ENCODE peak calls at places on chromosomes 5 and 9, in five cellular contexts. Z is progenitor cell of endocrine pancreas, R is cardiac fibroblast, A is lower lobe of right lung, O is AG09319. D is an unnamed sample.

GRCh38 chr5:180291234-180291940 is 496 bp downstream of the MAPK9 start:
- DNase-seq in A (no peak), O (no peak), Z (peak), R (no peak), D (no peak)

GRCh38 chr9:136671646-136672430 is 9.1 kb downstream of the EGFL7 start:
- DNase-seq in O (no peak), R (peak), A (no peak), Z (peak), D (no peak)

GRCh38 chr9:28086881-28087280 is 513.6 kb upstream of the C9orf72 start:
- DNase-seq in O (no peak), R (no peak), A (no peak), Z (no peak), D (no peak)

GRCh38 chr9:134606951-134607733 is 34.5 kb upstream of the COL5A1 start:
- DNase-seq in Z (no peak), A (no peak), O (no peak), R (peak), D (peak)

GRCh38 chr9:16031971-16032370 is 479.1 kb downstream of the CCDC171 start:
- DNase-seq in Z (no peak), A (no peak), O (no peak), R (no peak), D (no peak)

GRCh38 chr9:93296889-93297480 is 113.0 kb downstream of the WNK2 start:
- DNase-seq in A (no peak), O (no peak), Z (no peak), R (no peak), D (no peak)

GRCh38 chr9:135474915-135475314 is 4.7 kb upstream of the PPP1R26 start:
- DNase-seq in R (no peak), O (no peak), A (peak), Z (peak), D (no peak)

GRCh38 chr5:30894811-30895210 is 298.7 kb upstream of the CDH6 start:
- DNase-seq in Z (no peak), A (no peak), O (no peak), R (peak), D (no peak)

GRCh38 chr9:112696461-112696860 is 21.5 kb downstream of the INIP start:
- DNase-seq in A (no peak), R (no peak), O (no peak), Z (no peak), D (no peak)

GRCh38 chr5:85049020-85049419 is 664.3 kb upstream of the EDIL3 start:
- DNase-seq in R (peak), Z (no peak), O (no peak), A (no peak), D (no peak)

GRCh38 chr5:135185461-135186075 is 151.5 kb upstream of the PITX1 start:
- DNase-seq in O (no peak), Z (no peak), A (no peak), R (peak), D (no peak)

GRCh38 chr5:73030531-73030930 is 74.7 kb downstream of the FCHO2 start:
- DNase-seq in O (no peak), A (no peak), Z (no peak), R (no peak), D (no peak)

GRCh38 chr9:89781838-89782237 is 177.0 kb downstream of the GADD45G start:
- DNase-seq in R (no peak), A (no peak), O (no peak), Z (no peak), D (no peak)

DNA sequence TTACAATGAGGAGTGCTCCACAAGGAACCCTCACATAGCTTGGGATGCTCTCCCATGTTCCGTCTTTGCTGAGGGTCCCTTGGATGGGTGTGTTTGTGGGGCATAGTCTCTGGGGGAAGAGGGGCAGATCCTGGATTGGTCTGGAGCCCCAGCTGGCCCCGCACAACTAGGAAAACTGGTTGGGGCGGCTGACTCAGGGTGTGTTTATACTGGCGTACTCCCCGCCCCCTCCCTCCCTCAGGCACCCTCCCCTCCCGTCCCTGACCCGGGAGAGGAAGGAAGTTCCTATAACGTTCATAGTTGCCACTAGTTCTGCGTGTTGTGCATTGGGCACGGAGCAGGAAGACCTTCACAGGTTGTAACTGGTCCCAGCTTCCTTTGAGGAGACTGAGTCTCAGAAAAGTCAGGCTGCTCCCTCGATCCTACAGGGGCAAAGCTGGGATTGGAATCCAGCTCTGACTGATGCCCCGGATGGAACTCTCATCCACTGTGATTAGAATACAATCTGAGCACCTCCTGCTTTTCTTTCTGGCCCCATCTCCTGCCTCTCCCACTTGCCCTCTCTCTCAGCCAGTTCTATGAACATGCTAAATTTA is 11.0 kb downstream of the IER5L start:
- DNase-seq in R (peak), Z (peak), A (peak), O (no peak), D (no peak)
- TF ChIP-seq CTCF in R (no peak), Z (no peak), A (no peak), O (no peak), D (no peak)

DNA sequence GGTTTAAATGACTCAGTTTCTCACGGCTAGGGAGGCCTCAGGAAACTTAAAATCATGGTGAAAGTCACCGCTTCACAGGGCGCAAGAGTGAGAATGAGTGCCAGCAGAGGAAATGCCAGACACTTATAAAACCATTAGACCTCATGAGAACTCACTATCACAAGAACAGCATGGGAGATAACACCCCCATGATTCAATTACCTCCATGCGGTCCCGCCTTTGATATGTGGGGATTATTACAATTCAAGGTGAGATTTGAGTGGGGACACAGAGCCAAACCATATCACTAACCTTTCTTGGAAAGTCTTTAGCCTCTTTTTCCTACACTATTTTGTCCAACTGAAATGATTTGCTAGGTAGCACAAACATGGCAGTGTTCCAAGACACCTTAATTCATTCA is 533.9 kb upstream of the NUDT12 start:
- DNase-seq in R (no peak), O (no peak), Z (no peak), A (no peak), D (no peak)
- TF ChIP-seq CTCF in R (no peak), O (no peak), Z (no peak), A (no peak), D (no peak)

GRCh38 chr9:36813149-36813548 is 220.9 kb downstream of the PAX5 start:
- DNase-seq in O (no peak), R (no peak), Z (no peak), A (no peak), D (no peak)

GRCh38 chr9:36818242-36818938 is 215.7 kb downstream of the PAX5 start:
- DNase-seq in O (no peak), A (no peak), R (no peak), Z (no peak), D (no peak)

GRCh38 chr9:36815023-36815422 is 219.0 kb downstream of the PAX5 start:
- DNase-seq in O (no peak), A (no peak), R (no peak), Z (no peak), D (no peak)

GRCh38 chr9:36817160-36817834 is 216.8 kb downstream of the PAX5 start:
- DNase-seq in O (no peak), Z (no peak), A (no peak), R (no peak), D (no peak)

GRCh38 chr9:36815566-36816348 is 218.3 kb downstream of the PAX5 start:
- DNase-seq in R (no peak), Z (no peak), O (no peak), A (no peak), D (no peak)
- TF ChIP-seq CTCF in R (no peak), Z (no peak), O (no peak), A (no peak), D (no peak)

GRCh38 chr5:76388791-76389512 is 14.1 kb upstream of the IQGAP2 start:
- DNase-seq in Z (no peak), R (no peak), A (no peak), O (no peak), D (no peak)
- TF ChIP-seq CTCF in Z (no peak), R (no peak), A (no peak), O (no peak), D (no peak)

GRCh38 chr9:110835404-110835803 is 166.8 kb downstream of the MUSK start:
- DNase-seq in O (peak), R (peak), A (no peak), Z (no peak), D (no peak)
- TF ChIP-seq CTCF in O (no peak), R (no peak), A (no peak), Z (no peak), D (no peak)

DNA sequence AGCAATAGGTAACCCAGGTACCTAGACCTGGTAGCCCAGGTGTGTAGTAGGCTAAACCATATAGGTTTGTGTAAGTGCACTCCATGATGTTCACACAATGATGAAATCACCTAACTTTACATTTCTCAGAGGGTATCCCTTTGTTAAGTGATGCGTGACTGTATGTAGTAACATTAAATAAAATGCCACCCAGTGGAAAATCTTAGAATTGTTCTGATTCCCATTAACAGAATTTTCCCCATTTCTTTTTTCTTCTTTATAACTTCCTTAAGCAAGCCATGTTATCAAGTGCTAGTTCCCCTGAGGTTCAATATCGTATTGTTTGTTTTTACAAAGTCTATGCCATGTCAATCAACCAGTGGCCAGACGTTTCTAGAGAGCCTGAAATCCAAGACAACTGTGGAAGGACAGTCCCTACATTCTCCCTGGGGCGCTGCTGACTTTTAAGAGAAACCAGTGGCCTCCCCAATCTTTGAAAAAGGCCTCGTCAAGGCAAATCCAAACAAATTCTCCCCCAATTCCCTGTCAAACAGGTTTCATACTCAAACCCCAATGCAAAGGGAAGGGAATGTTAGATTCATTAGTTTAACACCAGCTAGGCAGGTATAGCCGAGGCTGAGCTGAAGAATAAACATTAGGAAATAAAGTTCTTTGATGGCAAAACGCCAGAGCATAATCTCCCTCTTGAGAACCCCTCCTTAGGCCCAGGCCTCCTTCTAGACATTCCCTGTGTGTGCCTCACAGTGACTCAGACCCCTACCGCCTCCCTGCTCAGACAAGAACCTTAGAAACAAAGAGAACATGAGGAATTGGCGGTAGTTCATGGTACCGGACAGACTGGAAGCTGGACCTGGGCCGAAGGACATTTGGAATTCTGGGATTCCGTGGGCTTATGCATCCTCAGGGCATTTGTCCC is 198.7 kb downstream of the GNA14 start:
- DNase-seq in R (peak), O (no peak), A (no peak), Z (no peak), D (no peak)
- TF ChIP-seq CTCF in R (no peak), O (no peak), A (no peak), Z (no peak), D (peak)

GRCh38 chr5:89728750-89729149 is 680.8 kb downstream of the CETN3 start:
- DNase-seq in O (peak), Z (no peak), R (peak), A (no peak), D (no peak)

GRCh38 chr5:89733772-89734171 is 675.8 kb downstream of the CETN3 start:
- DNase-seq in A (no peak), Z (no peak), R (no peak), O (no peak), D (no peak)

GRCh38 chr5:89735108-89735507 is 674.4 kb downstream of the CETN3 start:
- DNase-seq in Z (no peak), O (no peak), A (no peak), R (peak), D (no peak)

GRCh38 chr5:89728134-89728533 is 681.4 kb downstream of the CETN3 start:
- DNase-seq in R (no peak), A (no peak), O (no peak), Z (no peak), D (no peak)

DNA sequence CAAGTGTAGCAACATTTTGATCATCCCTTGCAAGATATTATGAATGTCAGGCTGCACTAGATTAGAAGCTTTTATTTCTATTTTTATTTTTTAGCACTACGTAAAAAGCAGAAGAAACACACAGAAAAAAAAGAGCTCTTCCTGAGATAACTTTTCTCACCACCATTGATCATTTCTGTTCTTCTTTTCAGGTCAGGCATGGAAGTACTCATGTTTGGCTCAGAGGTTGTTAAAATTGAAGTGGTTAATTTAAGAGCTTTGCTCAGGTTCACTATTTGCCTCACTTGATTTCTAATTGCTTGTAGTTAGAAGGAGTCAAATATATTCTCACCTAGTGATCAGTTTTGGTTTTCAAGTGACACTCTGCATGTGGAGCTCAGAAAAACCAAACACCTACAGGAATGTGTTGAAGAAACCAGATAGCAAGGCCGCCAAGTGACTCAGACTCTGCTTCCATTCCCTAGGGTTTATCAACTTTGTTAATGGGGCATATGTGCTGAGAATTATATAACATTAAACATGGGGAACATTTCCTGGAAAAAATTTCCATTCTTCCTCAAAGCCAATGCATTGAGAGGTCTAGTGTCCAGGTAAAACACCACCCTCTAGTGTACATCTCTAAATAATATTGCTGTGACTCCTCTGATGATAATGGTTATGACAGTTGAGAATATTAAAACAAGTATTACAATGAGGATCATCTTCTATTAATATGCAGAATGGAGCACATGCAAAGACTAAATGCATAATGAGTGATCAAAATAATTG is 679.7 kb downstream of the CETN3 start:
- DNase-seq in O (no peak), A (no peak), R (peak), Z (no peak), D (no peak)
- TF ChIP-seq CTCF in O (no peak), A (no peak), R (no peak), Z (peak), D (peak)

GRCh38 chr5:60672693-60673264 is 27.2 kb downstream of the DEPDC1B start:
- DNase-seq in O (no peak), Z (no peak), A (no peak), R (no peak), D (no peak)

GRCh38 chr5:60674670-60675069 is 25.3 kb downstream of the DEPDC1B start:
- DNase-seq in R (peak), Z (no peak), O (no peak), A (no peak), D (no peak)

GRCh38 chr5:60674251-60674650 is 25.7 kb downstream of the DEPDC1B start:
- DNase-seq in R (no peak), A (no peak), O (no peak), Z (no peak), D (no peak)

GRCh38 chr5:60671899-60672692 is 27.9 kb downstream of the DEPDC1B start:
- DNase-seq in R (no peak), A (no peak), Z (no peak), O (no peak), D (no peak)

DNA sequence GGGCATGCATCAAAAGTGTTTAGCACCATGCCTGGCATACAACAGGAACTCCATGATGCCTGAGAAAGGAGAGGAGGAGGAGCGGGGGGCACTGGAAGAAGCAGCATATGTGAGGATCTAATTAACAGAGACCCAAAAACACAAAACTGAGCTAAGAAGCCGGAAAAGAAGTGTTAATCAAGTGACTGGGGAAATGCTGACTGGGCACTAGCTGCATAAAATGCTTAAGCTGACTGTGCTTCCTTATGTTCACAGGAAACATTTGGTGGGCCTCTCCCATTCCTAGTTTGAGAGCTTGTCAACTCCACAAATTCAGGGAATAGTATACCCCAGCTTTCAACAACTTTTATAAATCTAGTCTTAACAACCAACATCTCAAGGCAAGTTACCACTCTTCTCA is 26.6 kb downstream of the DEPDC1B start:
- DNase-seq in R (no peak), O (no peak), A (no peak), Z (no peak), D (no peak)
- TF ChIP-seq CTCF in R (no peak), O (no peak), A (no peak), Z (no peak), D (no peak)